ENCODE peak calls at places on chromosomes 2 and 18, in six cellular contexts. A is mammary epithelial cell, E is cardiac muscle cell, B is ovary, W is psoas muscle, Y is breast epithelium. H is an unnamed sample.

GRCh38 chr2:128269358-128270305 is 49.0 kb downstream of the HS6ST1 start:
- DNase-seq in A (no peak), E (no peak), B (peak), W (peak), Y (no peak), H (no peak)

GRCh38 chr2:217099561-217099960 is 239.7 kb upstream of the TNP1 start:
- DNase-seq in A (no peak), E (no peak), B (no peak), W (peak), Y (no peak), H (no peak)

GRCh38 chr2:17326717-17327116 is 191.5 kb downstream of the RAD51AP2 start:
- DNase-seq in A (no peak), E (no peak), B (no peak), W (no peak), Y (no peak), H (no peak)

GRCh38 chr18:68826111-68826510 is 28.2 kb downstream of the CCDC102B start:
- DNase-seq in A (no peak), E (no peak), B (no peak), W (no peak), Y (no peak), H (no peak)

GRCh38 chr18:27546991-27547390 is 361.9 kb upstream of the CHST9 start:
- DNase-seq in A (peak), E (no peak), B (no peak), W (no peak), Y (no peak), H (no peak)

GRCh38 chr2:167602122-167602521 is 645.3 kb downstream of the STK39 start:
- DNase-seq in A (no peak), E (no peak), B (no peak), W (no peak), Y (no peak), H (no peak)

GRCh38 chr2:60493804-60494392 is 59.6 kb downstream of the BCL11A start:
- DNase-seq in A (no peak), E (no peak), B (no peak), W (no peak), Y (no peak), H (no peak)

GRCh38 chr2:74414913-74415761 is 6.3 kb downstream of the C2orf81 start:
- DNase-seq in A (no peak), E (no peak), B (peak), W (peak), Y (no peak), H (no peak)

GRCh38 chr2:159071190-159071915 is 102.9 kb downstream of the TANC1 start:
- DNase-seq in A (no peak), E (no peak), B (no peak), W (no peak), Y (no peak), H (no peak)

GRCh38 chr2:204174034-204174433 is 237.5 kb downstream of the ICOS start:
- DNase-seq in A (no peak), E (no peak), B (no peak), W (no peak), Y (no peak), H (no peak)
- TF ChIP-seq CTCF in A (no peak), E (no peak), B (no peak), W (no peak), Y (no peak), H (no peak)

GRCh38 chr2:101114268-101114783 is 36.9 kb downstream of the TBC1D8 start:
- DNase-seq in A (no peak), E (no peak), B (no peak), W (no peak), Y (no peak), H (no peak)
- H3K4me3 ChIP-seq in A (no peak), E (no peak), B (no peak), W (peak), Y (no peak), H (no peak)

DNA sequence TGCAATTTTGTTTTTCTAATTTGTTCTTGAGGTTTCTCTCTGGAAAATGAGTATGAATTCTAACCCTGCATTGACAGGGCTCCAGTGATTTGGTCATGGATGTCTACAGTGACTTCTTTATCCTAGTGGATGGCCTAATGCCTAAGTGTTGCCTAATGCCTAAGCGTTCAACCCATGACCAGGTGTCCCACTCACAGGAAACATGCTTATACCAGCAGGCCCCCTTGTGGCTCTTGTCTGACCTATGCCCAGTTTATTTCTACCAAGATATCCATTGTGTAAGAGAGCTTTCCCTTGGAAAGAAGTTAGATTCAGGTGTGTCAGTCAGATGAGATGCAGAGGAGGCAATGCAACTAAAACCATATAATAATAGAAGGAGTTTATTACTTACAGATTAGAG is 77.8 kb upstream of the HNMT start:
- DNase-seq in A (peak), E (peak), B (no peak), W (no peak), Y (no peak), H (no peak)
- TF ChIP-seq CTCF in A (no peak), E (no peak), B (no peak), W (no peak), Y (no peak), H (no peak)

GRCh38 chr2:198698230-198698629 is 759.5 kb downstream of the SATB2 start:
- DNase-seq in A (no peak), E (no peak), B (no peak), W (no peak), Y (no peak), H (no peak)

GRCh38 chr2:198695879-198696278 is 761.9 kb downstream of the SATB2 start:
- DNase-seq in A (no peak), E (no peak), B (no peak), W (no peak), Y (no peak), H (no peak)

GRCh38 chr2:198697218-198697617 is 760.5 kb downstream of the SATB2 start:
- DNase-seq in A (no peak), E (no peak), B (no peak), W (no peak), Y (no peak), H (no peak)

GRCh38 chr2:198700330-198700729 is 757.4 kb downstream of the SATB2 start:
- DNase-seq in A (no peak), E (no peak), B (no peak), W (no peak), Y (no peak), H (no peak)

DNA sequence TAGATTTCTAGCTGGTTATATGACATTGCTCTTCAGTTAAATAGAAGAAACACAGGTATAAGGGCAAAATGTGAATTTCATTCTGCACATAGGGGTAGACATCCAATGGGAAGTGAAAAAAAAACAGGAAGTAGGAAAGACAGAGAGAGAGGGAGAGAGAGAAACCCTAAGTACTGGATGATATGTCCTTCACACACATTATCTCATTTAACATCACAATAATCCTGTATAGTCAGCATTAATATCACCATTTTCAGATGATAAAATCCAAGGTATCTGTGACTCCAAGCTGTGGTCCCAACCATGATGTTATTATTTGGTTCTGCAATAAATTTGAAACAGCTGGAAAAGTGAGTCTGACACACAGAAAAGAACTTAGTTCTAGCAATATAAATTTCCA is 759.9 kb downstream of the SATB2 start:
- DNase-seq in A (no peak), E (no peak), B (no peak), W (no peak), Y (no peak), H (no peak)
- H3K4me3 ChIP-seq in A (no peak), E (no peak), B (no peak), W (no peak), Y (no peak), H (no peak)

GRCh38 chr18:62402342-62402948 is 77.3 kb downstream of the TNFRSF11A start:
- DNase-seq in A (no peak), E (no peak), B (no peak), W (no peak), Y (no peak), H (no peak)
- TF ChIP-seq CTCF in A (no peak), E (no peak), B (no peak), W (no peak), Y (no peak), H (no peak)

DNA sequence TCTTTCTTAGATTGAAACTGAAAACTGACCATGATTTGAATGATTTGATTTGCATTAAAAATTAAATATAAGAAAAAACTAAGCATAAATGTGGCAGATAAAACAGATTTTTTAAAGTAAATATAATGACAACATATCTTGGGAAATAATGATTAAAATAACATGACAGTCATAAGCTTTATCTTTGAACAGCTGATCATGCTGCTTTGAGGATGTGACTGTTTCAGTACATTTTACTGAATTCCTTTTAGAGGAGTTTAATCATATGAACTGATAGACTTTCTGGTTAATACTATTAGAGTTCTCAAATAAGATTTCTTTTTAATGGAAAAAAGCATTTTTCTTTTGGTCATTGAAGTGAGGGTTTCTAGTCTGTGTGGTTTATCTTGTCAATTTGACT is 262.3 kb downstream of the PTGR3 start:
- DNase-seq in A (no peak), E (no peak), B (no peak), W (no peak), Y (no peak), H (no peak)
- H3K4me3 ChIP-seq in A (no peak), E (no peak), B (no peak), W (no peak), Y (no peak), H (no peak)

GRCh38 chr18:47397671-47398319 is 146.3 kb upstream of the SKOR2 start:
- DNase-seq in A (no peak), E (no peak), B (no peak), W (no peak), Y (no peak), H (no peak)
- TF ChIP-seq CTCF in A (peak), E (no peak), B (no peak), W (no peak), Y (no peak), H (no peak)